ENCODE peak calls at places on chromosomes 6 and 20, in eight cellular contexts. O is OCI-LY7; P is astrocyte; N is tibial artery; I is A673; Q is fibroblast of lung; V is PC-3; G is CD8-positive, alpha-beta T cell. M is an unnamed sample. For H3K36me3, the result is how much of the 10 kb centered on the place peaks cover.

GRCh38 chr20:19973920-19974620 is 43.1 kb upstream of the NAA20 start:
- DNase-seq in O (no peak), P (peak), N (peak), I (peak), Q (peak), V (peak), G (no peak), M (no peak)

GRCh38 chr6:40796280-40797223 is 209.4 kb upstream of the LRFN2 start:
- DNase-seq in O (no peak), P (no peak), N (no peak), I (no peak), Q (no peak), V (no peak), G (no peak), M (no peak)

GRCh38 chr20:38073307-38074010 is 39.9 kb downstream of the RPRD1B start:
- DNase-seq in O (peak), P (peak), N (peak), I (peak), Q (peak), V (peak), G (no peak), M (no peak)

GRCh38 chr6:140040391-140040790 is 665.9 kb upstream of the CITED2 start:
- DNase-seq in O (no peak), P (peak), N (no peak), I (no peak), Q (peak), V (peak), G (no peak), M (no peak)

GRCh38 chr6:37602801-37603200 is 94.9 kb downstream of the MDGA1 start:
- DNase-seq in O (no peak), P (peak), N (no peak), I (no peak), Q (no peak), V (no peak), G (no peak), M (no peak)

GRCh38 chr20:53708129-53708968 is 114.7 kb upstream of the ZNF217 start:
- DNase-seq in O (peak), P (peak), N (no peak), I (no peak), Q (peak), V (peak), G (no peak), M (peak)

GRCh38 chr6:39841291-39841690 is 49.1 kb downstream of the DAAM2 start:
- DNase-seq in O (no peak), P (peak), N (no peak), I (no peak), Q (no peak), V (no peak), G (no peak), M (no peak)

GRCh38 chr6:128696651-128697391 is 176.4 kb upstream of the PTPRK start:
- DNase-seq in O (no peak), P (peak), N (no peak), I (peak), Q (peak), V (peak), G (no peak), M (no peak)

GRCh38 chr6:138253731-138254130 is 35.4 kb upstream of the PBOV1 start:
- DNase-seq in O (no peak), P (no peak), N (no peak), I (no peak), Q (no peak), V (no peak), G (no peak), M (no peak)

GRCh38 chr6:93549868-93550267 is 130.5 kb upstream of the EPHA7 start:
- DNase-seq in O (no peak), P (no peak), N (no peak), I (no peak), Q (no peak), V (peak), G (no peak), M (no peak)

GRCh38 chr6:52642381-52642780 is 28.5 kb upstream of the TMEM14A start:
- DNase-seq in O (no peak), P (no peak), N (no peak), I (peak), Q (no peak), V (no peak), G (no peak), M (no peak)

GRCh38 chr6:142926494-142927273 is 18.3 kb downstream of the HIVEP2 start:
- DNase-seq in O (peak), P (peak), N (peak), I (peak), Q (peak), V (peak), G (peak), M (peak)

GRCh38 chr6:11202513-11203305 is 29.8 kb downstream of the NEDD9 start:
- DNase-seq in O (no peak), P (peak), N (no peak), I (peak), Q (peak), V (no peak), G (peak), M (no peak)

GRCh38 chr6:75217203-75217602 is 11.3 kb upstream of the COL12A1 start:
- DNase-seq in O (no peak), P (peak), N (no peak), I (peak), Q (peak), V (peak), G (no peak), M (no peak)

GRCh38 chr20:43910564-43910963 is 4.1 kb upstream of the TOX2 start:
- DNase-seq in O (no peak), P (no peak), N (no peak), I (no peak), Q (no peak), V (no peak), G (no peak), M (no peak)

GRCh38 chr6:21053612-21054011 is 519.4 kb downstream of the CDKAL1 start:
- DNase-seq in O (no peak), P (no peak), N (no peak), I (no peak), Q (peak), V (peak), G (no peak), M (no peak)

GRCh38 chr6:10968776-10969175 is 75.3 kb downstream of the ELOVL2 start:
- DNase-seq in O (no peak), P (peak), N (no peak), I (no peak), Q (no peak), V (no peak), G (no peak), M (no peak)

GRCh38 chr6:9138856-9139426 is 703.6 kb upstream of the SLC35B3 start:
- DNase-seq in O (no peak), P (peak), N (no peak), I (peak), Q (peak), V (peak), G (no peak), M (no peak)

GRCh38 chr6:159723259-159723658 is 4.0 kb upstream of the WTAP start:
- DNase-seq in O (no peak), P (no peak), N (no peak), I (no peak), Q (no peak), V (no peak), G (no peak), M (no peak)

GRCh38 chr6:1068905-1069304 is 243.0 kb upstream of the FOXQ1 start:
- DNase-seq in O (no peak), P (no peak), N (no peak), I (no peak), Q (no peak), V (no peak), G (no peak), M (no peak)

GRCh38 chr6:21773199-21773974 is 179.8 kb downstream of the SOX4 start:
- DNase-seq in O (no peak), P (no peak), N (no peak), I (no peak), Q (no peak), V (no peak), G (no peak), M (no peak)

GRCh38 chr20:7994809-7995208 is 24.8 kb downstream of the TMX4 start:
- DNase-seq in O (no peak), P (no peak), N (no peak), I (no peak), Q (no peak), V (no peak), G (no peak), M (no peak)

GRCh38 chr6:41663558-41663957 is 25.3 kb downstream of the MDFI start:
- DNase-seq in O (no peak), P (no peak), N (no peak), I (no peak), Q (no peak), V (no peak), G (no peak), M (no peak)

GRCh38 chr6:33885121-33886057 is 81.6 kb upstream of the MLN start:
- DNase-seq in O (no peak), P (peak), N (no peak), I (no peak), Q (no peak), V (peak), G (no peak), M (no peak)

GRCh38 chr6:97059473-97059872 is 134.9 kb downstream of the KLHL32 start:
- DNase-seq in O (peak), P (peak), N (no peak), I (peak), Q (peak), V (peak), G (no peak), M (peak)

GRCh38 chr6:56263586-56264295 is 16.4 kb upstream of the COL21A1 start:
- DNase-seq in O (no peak), P (no peak), N (no peak), I (no peak), Q (peak), V (no peak), G (no peak), M (no peak)

GRCh38 chr6:31831350-31832215 is 4.0 kb downstream of the HSPA1B start:
- DNase-seq in O (no peak), P (no peak), N (no peak), I (no peak), Q (no peak), V (no peak), G (no peak), M (no peak)

GRCh38 chr6:31825553-31825952 is 2.0 kb upstream of the HSPA1B start:
- DNase-seq in O (no peak), P (no peak), N (no peak), I (no peak), Q (no peak), V (no peak), G (no peak), M (no peak)

GRCh38 chr6:31826793-31827285 is 699 bp upstream of the HSPA1B start:
- DNase-seq in O (no peak), P (peak), N (peak), I (peak), Q (no peak), V (no peak), G (no peak), M (no peak)

GRCh38 chr6:31829633-31830492 is 2.3 kb downstream of the HSPA1B start:
- DNase-seq in O (peak), P (no peak), N (no peak), I (peak), Q (peak), V (peak), G (no peak), M (no peak)

GRCh38 chr6:31827286-31828079 is at the start of gene HSPA1B:
- DNase-seq in O (peak), P (peak), N (peak), I (peak), Q (peak), V (peak), G (peak), M (peak)
- TF ChIP-seq CTCF in O (no peak), P (no peak), N (peak), I (no peak), Q (no peak), V (no peak), G (no peak), M (no peak)

GRCh38 chr6:28743271-28743789 is 180.5 kb downstream of the TRIM27 start:
- DNase-seq in O (no peak), P (no peak), N (no peak), I (no peak), Q (no peak), V (peak), G (no peak), M (no peak)
- H3K4me3 ChIP-seq in O (no peak), P (no peak), N (no peak), I (no peak), Q (no peak), V (peak), G (no peak), M (no peak)

DNA sequence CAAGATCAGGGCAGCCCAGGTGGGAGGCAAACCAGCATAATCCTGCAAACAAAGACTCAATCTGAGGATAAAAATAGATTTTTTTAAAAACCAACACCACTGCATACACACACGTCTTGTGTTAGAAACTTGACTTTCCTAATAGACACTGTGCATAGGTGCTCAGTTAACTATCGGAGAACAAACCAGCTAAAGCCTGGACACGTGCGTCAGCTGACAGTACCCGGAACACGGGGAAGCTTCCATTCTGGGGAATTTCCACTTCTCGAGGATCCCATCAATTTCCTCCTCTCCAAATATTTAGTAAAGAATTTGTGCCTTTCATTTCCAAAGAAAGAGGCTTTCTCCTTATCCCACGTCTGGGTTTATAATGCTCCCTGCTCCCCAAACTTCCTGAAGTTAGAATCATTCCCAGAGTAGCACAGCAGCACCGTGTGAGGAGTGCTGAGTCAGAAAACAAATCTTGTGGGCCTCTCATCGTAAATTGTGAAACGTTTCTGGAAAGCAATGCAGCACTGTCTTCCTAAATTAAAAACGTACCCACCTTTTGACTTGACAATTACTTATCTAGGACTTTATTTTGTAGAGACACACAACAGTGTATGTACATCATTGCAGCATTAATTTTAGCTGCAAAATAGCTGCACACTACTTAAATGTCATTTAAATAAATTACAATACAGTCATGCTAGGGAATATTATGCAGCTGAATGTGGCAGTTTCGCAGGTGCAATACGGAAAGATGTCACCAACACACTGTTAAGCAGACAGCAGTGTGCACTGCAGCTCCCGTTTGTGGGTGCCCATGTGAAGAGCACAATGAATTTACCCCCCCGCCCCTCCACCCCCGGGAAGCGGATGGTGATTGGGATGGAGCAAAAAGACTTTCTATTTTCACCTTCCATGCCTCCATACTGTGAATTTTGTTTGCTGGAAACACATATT is 31.0 kb downstream of the RRBP1 start:
- DNase-seq in O (no peak), P (no peak), N (peak), I (no peak), Q (peak), V (peak), G (no peak), M (no peak)
- H3K36me3 ChIP-seq in O (under half), P (under half), N (under half), I (under half), Q (under half), V (under half), G (under half), M (under half)

GRCh38 chr6:73134588-73134987 is 90.7 kb downstream of the KHDC1L start:
- DNase-seq in O (peak), P (no peak), N (no peak), I (peak), Q (peak), V (peak), G (no peak), M (peak)
- TF ChIP-seq CTCF in O (peak), P (no peak), N (peak), I (peak), Q (peak), V (peak), G (no peak), M (peak)

GRCh38 chr6:88050140-88050818 is 2.6 kb downstream of the SPACA1 start:
- DNase-seq in O (no peak), P (no peak), N (no peak), I (no peak), Q (no peak), V (no peak), G (no peak), M (no peak)

GRCh38 chr6:88047510-88048150 is at the start of gene SPACA1:
- DNase-seq in O (no peak), P (no peak), N (no peak), I (no peak), Q (no peak), V (no peak), G (no peak), M (no peak)

GRCh38 chr6:88048556-88048955 is 915 bp downstream of the SPACA1 start:
- DNase-seq in O (no peak), P (no peak), N (no peak), I (no peak), Q (no peak), V (no peak), G (no peak), M (no peak)

GRCh38 chr6:88044530-88044929 is 3.1 kb upstream of the SPACA1 start:
- DNase-seq in O (no peak), P (no peak), N (no peak), I (no peak), Q (no peak), V (no peak), G (no peak), M (peak)

GRCh38 chr6:88045521-88046136 is 2.0 kb upstream of the SPACA1 start:
- DNase-seq in O (no peak), P (no peak), N (no peak), I (no peak), Q (no peak), V (no peak), G (no peak), M (no peak)
- H3K4me3 ChIP-seq in O (no peak), P (no peak), N (no peak), I (no peak), Q (no peak), V (no peak), G (no peak), M (no peak)

GRCh38 chr6:136641873-136642465 is 91.7 kb upstream of the MAP7 start:
- DNase-seq in O (no peak), P (no peak), N (no peak), I (no peak), Q (no peak), V (no peak), G (no peak), M (no peak)

GRCh38 chr6:136641166-136641565 is 90.9 kb upstream of the MAP7 start:
- DNase-seq in O (no peak), P (no peak), N (no peak), I (no peak), Q (peak), V (no peak), G (no peak), M (no peak)

GRCh38 chr6:136644597-136644952 is 94.4 kb upstream of the MAP7 start:
- DNase-seq in O (no peak), P (no peak), N (no peak), I (no peak), Q (no peak), V (no peak), G (no peak), M (no peak)

GRCh38 chr6:136646377-136646776 is 96.2 kb upstream of the MAP7 start:
- DNase-seq in O (no peak), P (peak), N (no peak), I (no peak), Q (peak), V (no peak), G (no peak), M (no peak)

DNA sequence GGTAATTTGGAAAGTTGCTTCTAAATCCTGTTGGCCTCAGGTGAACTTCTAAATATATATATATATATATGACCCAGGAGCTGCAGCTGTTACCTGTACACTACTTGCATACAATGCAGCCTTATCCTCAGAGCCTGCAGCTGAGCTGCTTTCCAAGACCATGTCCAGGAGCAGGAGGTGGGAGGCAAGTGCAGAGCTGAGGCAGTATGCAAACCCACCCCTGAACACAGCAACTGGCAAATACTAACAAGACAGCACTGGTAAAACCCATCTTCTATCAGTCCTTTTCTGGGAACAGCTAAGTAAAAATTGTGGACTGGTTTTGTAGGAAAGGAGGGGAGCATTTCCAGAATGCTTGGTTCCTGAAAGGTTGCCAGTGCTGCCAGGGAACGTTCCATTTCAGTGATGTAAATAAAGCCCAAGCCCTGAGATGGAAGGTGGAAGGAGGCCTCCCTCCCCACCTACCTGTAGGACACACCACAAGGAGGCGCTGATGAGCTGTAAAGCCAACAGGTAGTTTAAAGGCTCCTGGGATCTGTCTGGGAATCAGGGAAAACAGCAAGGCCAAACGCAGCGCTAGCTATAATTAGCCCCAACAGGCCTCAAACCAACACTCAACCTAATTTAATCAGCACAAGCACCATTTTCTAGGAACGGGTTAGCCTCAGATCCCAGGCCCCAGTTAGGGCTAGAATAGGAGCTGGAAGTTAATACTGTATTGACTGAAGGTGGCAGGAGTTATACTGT is 93.8 kb upstream of the MAP7 start:
- DNase-seq in O (peak), P (peak), N (peak), I (peak), Q (peak), V (peak), G (peak), M (peak)
- H3K36me3 ChIP-seq in O (under half), P (under half), N (under half), I (under half), Q (under half), V (under half), G (under half), M (under half)

DNA sequence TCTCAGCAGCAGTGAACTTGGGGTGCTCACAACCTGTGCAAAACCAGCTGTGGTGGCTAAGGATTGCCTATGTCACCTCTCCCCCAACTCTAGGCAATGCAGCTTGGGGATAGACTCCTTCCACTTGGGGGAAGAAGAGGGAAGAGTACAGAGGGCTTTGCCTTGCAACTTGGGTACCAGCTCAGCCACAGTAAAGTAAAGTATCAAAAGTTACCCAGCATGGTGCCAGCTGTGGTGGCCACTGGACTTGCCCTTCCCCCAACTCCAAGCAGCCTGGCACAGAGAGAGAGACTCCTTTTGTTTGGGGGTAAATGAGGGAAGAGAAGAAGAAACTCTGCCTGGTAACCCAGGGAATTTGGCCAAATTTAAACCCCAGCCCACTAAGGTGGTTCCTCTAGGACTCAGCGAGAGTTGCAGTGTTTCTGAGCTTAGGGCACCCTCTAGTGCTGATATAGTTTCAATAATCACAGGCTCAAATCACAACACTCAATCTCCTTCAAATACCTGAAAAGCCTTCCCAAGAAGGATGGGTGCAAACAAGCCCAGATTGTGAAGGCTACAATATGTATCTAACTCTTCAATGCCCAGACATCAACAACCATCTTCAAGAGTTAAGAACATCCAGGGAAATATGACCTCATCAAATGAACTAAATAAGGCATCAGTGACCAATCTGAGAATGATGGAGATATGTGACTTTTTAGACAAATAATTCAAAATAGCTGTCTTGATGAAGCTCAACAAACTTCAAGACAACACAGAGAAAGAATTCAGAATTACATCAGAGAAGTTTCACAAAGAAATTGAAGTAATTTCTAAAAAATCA is 7.6 kb upstream of the DEFB129 start:
- DNase-seq in O (peak), P (no peak), N (no peak), I (peak), Q (peak), V (peak), G (no peak), M (no peak)
- TF ChIP-seq CTCF in O (peak), P (no peak), N (no peak), I (peak), Q (peak), V (peak), G (no peak), M (peak)